ENCODE peak calls at places on chromosomes 13 and 19, in five cellular contexts. C is neuronal stem cell, T is H1, B is H9, I is trophoblast cell. X is an unnamed sample.

GRCh38 chr19:13396256-13397080 is 109.8 kb downstream of the CACNA1A start:
- DNase-seq in I (peak), C (peak), B (peak), T (peak), X (peak)

GRCh38 chr19:38004505-38005223 is 97.7 kb downstream of the SIPA1L3 start:
- DNase-seq in B (peak), C (peak), I (peak), T (no peak), X (peak)

GRCh38 chr19:54507824-54508223 is 5.2 kb downstream of the LAIR2 start:
- DNase-seq in I (no peak), B (no peak), C (no peak), T (no peak), X (no peak)

GRCh38 chr13:36801035-36801434 is 18.0 kb upstream of the RFXAP start:
- DNase-seq in I (no peak), B (no peak), T (no peak), C (no peak), X (no peak)

GRCh38 chr13:31053098-31053497 is 108.6 kb downstream of the HSPH1 start:
- DNase-seq in C (no peak), T (no peak), I (no peak), B (no peak), X (peak)

GRCh38 chr13:58960909-58961308 is 1202.8 kb downstream of the DIAPH3 start:
- DNase-seq in C (no peak), T (no peak), I (peak), B (no peak), X (peak)

GRCh38 chr19:30336290-30336689 is 35.9 kb upstream of the ZNF536 start:
- DNase-seq in B (no peak), T (no peak), I (no peak), C (no peak), X (no peak)

GRCh38 chr19:14512420-14512961 is 5.7 kb downstream of the DNAJB1 start:
- DNase-seq in I (peak), C (no peak), T (no peak), B (no peak), X (no peak)

GRCh38 chr19:46634656-46635218 is 1.3 kb downstream of the GNG8 start:
- DNase-seq in B (peak), I (no peak), T (no peak), C (no peak), X (no peak)

GRCh38 chr19:43651758-43652545 is 12.3 kb upstream of the CADM4 start:
- DNase-seq in I (peak), C (no peak), B (peak), T (no peak), X (peak)

GRCh38 chr13:96898855-96899254 is 95.4 kb downstream of the OXGR1 start:
- DNase-seq in C (peak), T (no peak), B (peak), I (no peak), X (no peak)

GRCh38 chr13:111210945-111211469 is 95.9 kb downstream of the ARHGEF7 start:
- DNase-seq in I (peak), B (no peak), T (no peak), C (no peak), X (peak)

GRCh38 chr19:29812881-29813275 is 1.1 kb downstream of the CCNE1 start:
- DNase-seq in B (no peak), C (no peak), T (no peak), I (no peak), X (no peak)

GRCh38 chr13:51607165-51607564 is 22.9 kb downstream of the WDFY2 start:
- DNase-seq in B (no peak), I (no peak), T (no peak), C (no peak), X (no peak)

GRCh38 chr13:35256459-35257148 is 219.9 kb downstream of the MAB21L1 start:
- DNase-seq in I (no peak), B (no peak), C (no peak), T (no peak), X (no peak)

GRCh38 chr19:9474975-9475374 is 23.4 kb downstream of the ZNF560 start:
- DNase-seq in I (no peak), T (no peak), B (no peak), C (no peak), X (no peak)

GRCh38 chr13:82758056-82758455 is 1124.2 kb downstream of the SLITRK1 start:
- DNase-seq in C (no peak), T (peak), B (peak), I (peak), X (no peak)

GRCh38 chr13:114319441-114319871 is 5.2 kb downstream of the CHAMP1 start:
- DNase-seq in B (no peak), T (no peak), C (no peak), I (peak), X (peak)

GRCh38 chr13:113353254-113353653 is 10.7 kb downstream of the GRTP1 start:
- DNase-seq in B (no peak), T (no peak), I (no peak), C (no peak), X (no peak)

GRCh38 chr13:84118845-84119409 is 236.7 kb upstream of the SLITRK1 start:
- DNase-seq in T (no peak), I (no peak), C (no peak), B (no peak), X (peak)

GRCh38 chr13:75364131-75364713 is 117.7 kb downstream of the TBC1D4 start:
- DNase-seq in C (no peak), T (no peak), I (peak), B (no peak), X (no peak)

GRCh38 chr19:49676136-49676689 is 858 bp upstream of the PRMT1 start:
- DNase-seq in I (peak), C (peak), T (peak), B (peak), X (peak)

GRCh38 chr19:56811480-56811879 is 29.0 kb downstream of the PEG3 start:
- DNase-seq in B (no peak), T (no peak), C (no peak), I (no peak), X (no peak)

GRCh38 chr19:15463865-15464371 is 426 bp downstream of the RASAL3 start:
- DNase-seq in I (no peak), T (no peak), B (peak), C (no peak), X (no peak)

GRCh38 chr13:80033286-80033685 is 307.6 kb downstream of the SPRY2 start:
- DNase-seq in C (no peak), T (no peak), B (no peak), I (no peak), X (no peak)

GRCh38 chr13:44726214-44726613 is 150.1 kb upstream of the TSC22D1 start:
- DNase-seq in I (peak), T (no peak), B (no peak), C (no peak), X (peak)

GRCh38 chr13:44730099-44730498 is 154.0 kb upstream of the TSC22D1 start:
- DNase-seq in C (no peak), I (no peak), T (no peak), B (no peak), X (no peak)

GRCh38 chr13:44732503-44733098 is 156.5 kb upstream of the TSC22D1 start:
- DNase-seq in B (no peak), I (peak), T (no peak), C (no peak), X (no peak)

DNA sequence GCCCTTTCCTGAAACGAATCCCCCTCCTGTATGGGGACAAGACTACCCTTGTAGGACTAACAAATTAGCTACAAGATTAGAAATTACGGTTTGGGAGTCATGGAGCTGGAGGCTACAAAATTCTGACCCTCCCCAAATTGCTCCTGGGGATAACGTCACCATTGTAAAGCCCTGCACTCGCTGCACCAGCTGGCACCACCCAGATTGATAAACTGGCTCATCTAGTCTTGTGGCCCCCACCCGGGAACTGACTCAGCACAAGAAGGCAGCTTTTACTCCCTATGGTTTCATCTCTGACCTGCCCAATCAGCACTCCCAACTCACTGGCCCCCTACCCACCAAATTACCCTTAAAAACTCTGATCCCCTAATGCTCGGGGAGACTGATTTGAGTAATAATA is 150.6 kb upstream of the TSC22D1 start:
- DNase-seq in T (no peak), I (no peak), C (no peak), B (no peak), X (no peak)
- H3K4ac ChIP-seq in T (no peak), I (no peak), C (no peak), B (no peak), X (no peak)

GRCh38 chr13:45412274-45413049 is 5.7 kb downstream of the SLC25A30 start:
- DNase-seq in T (no peak), I (no peak), C (no peak), B (no peak), X (peak)
- H2BK12ac ChIP-seq in T (no peak), I (peak), C (no peak), B (no peak), X (no peak)

GRCh38 chr19:6058411-6059201 is 51.7 kb downstream of the RFX2 start:
- DNase-seq in C (no peak), I (no peak), T (no peak), B (no peak), X (no peak)

GRCh38 chr19:6060600-6061391 is 49.5 kb downstream of the RFX2 start:
- DNase-seq in T (no peak), C (no peak), I (peak), B (peak), X (no peak)

GRCh38 chr19:6059396-6059947 is 50.8 kb downstream of the RFX2 start:
- DNase-seq in I (peak), C (no peak), T (no peak), B (no peak), X (no peak)

GRCh38 chr19:6061420-6062130 is 48.7 kb downstream of the RFX2 start:
- DNase-seq in T (no peak), C (no peak), I (no peak), B (no peak), X (no peak)

DNA sequence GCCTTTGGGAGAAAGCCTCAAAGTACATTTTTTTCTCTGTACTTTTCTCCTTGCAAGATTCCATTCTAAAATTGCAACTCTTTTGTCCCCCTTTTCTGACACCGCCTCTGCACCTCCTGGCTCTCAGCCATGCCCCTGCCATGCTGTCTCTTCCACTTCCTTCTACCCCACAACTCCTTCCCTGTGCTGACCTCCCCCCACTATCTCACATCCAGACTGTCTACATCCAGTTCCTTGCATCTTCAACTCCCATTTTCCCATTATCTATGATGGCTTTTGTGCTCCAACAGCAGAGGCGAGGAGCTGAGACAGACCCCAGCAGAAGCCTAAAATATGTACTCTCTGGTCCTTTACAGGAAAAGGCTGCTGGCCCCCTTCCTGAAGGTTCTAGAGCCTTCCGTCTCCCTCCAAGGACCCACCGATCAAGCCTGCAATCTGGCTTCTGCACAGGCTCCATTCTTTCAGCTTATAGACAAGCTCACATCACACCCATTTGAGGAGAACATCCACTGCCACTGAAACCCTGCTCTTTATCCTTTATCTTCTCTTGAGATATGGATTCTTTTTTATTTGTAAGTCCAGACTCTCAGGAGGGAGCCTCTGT is 50.2 kb downstream of the RFX2 start:
- DNase-seq in B (no peak), T (no peak), C (no peak), I (no peak), X (no peak)
- H3K4ac ChIP-seq in B (no peak), T (no peak), C (no peak), I (no peak), X (no peak)

GRCh38 chr13:88649855-88650254 is 978.7 kb downstream of the SLITRK5 start:
- DNase-seq in C (no peak), I (no peak), B (no peak), T (no peak), X (no peak)
- H2BK12ac ChIP-seq in C (no peak), I (no peak), B (no peak), T (no peak), X (no peak)

GRCh38 chr19:10884273-10884672 is 12.9 kb downstream of the CARM1 start:
- DNase-seq in T (no peak), I (peak), B (no peak), C (no peak), X (peak)

GRCh38 chr19:10882108-10882457 is 10.7 kb downstream of the CARM1 start:
- DNase-seq in C (no peak), T (no peak), B (no peak), I (no peak), X (no peak)

GRCh38 chr19:10887616-10888367 is 16.4 kb downstream of the CARM1 start:
- DNase-seq in I (peak), C (no peak), T (no peak), B (peak), X (peak)

GRCh38 chr19:10888421-10888866 is 17.1 kb downstream of the CARM1 start:
- DNase-seq in B (peak), I (no peak), T (peak), C (no peak), X (no peak)

DNA sequence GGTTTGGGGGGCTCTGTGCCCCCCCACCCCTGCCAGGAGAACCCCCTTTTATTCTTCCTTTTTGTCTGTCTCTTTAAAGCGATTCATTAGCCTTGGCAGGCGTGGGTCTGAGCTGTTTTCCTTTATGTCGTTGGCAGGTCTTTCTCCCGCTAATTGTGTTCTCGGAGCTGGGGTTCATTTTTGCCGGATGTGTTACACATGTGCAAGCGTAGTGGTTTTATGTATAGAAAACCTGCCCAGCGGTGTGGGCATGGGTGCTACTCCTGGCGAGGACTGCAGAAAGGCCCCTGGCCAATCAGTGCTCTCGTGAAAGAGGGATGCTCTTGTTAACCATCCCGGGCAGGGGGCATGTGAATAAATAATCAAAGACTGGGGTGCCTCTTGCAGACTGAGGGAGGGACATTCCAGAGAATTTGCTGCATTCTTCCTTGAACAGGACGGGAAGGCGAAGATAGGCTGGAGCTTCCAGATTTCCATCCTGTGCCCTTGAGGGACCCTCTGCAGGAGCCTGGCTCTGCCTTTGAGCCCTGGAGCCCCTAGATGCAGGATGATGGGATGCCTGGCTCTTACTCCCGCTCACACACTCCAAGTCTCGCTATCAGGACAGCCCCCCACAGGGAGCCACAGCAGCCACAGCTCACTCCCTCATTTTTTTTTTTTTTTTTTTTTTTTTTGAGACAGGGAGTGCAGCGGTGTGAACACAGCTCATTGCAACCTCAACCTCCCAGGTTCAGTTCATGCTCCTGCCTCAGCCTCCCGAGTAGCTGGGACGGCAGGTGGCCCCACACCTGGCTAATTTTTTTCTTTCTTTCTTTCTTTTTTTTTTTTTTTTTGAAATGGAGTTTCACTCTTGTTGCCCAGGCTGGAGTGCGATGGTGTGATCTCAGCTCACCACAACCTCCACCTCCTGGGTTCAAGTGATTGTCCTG is 14.2 kb downstream of the CARM1 start:
- DNase-seq in I (no peak), T (no peak), B (peak), C (no peak), X (no peak)
- H3K4ac ChIP-seq in I (peak), T (no peak), B (no peak), C (no peak), X (no peak)

GRCh38 chr13:20206065-20206725 is 13.5 kb upstream of the GJB2 start:
- DNase-seq in T (no peak), B (no peak), C (no peak), I (no peak), X (no peak)

GRCh38 chr13:20209937-20210336 is 17.2 kb upstream of the GJB2 start:
- DNase-seq in T (no peak), B (no peak), C (no peak), I (no peak), X (no peak)

DNA sequence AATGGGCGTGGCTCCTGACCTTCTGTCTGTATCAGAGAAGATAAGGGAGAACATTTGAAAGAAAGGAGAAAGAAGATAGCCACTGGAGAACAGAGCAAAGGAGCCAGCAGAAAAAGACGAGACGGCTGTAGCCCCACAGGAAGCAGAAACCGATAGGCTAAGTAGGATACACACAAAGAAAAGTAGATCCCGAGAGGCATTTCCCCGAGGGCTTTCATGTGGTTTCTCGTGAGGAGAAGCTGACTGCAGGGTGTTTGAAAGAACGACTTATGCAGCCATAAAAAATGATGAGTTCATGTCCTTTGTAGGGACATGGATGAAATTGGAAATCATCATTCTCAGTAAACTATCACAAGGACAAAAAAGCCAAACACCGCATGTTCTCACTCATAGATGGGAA is 14.1 kb upstream of the GJB2 start:
- DNase-seq in B (no peak), C (no peak), T (no peak), I (no peak), X (no peak)
- H2BK12ac ChIP-seq in B (no peak), C (no peak), T (no peak), I (no peak), X (no peak)

GRCh38 chr13:61410669-61411297 is 4.9 kb downstream of the PCDH20 start:
- DNase-seq in C (no peak), I (peak), B (no peak), T (no peak), X (peak)
- H3K4ac ChIP-seq in C (no peak), I (no peak), B (no peak), T (no peak), X (no peak)

DNA sequence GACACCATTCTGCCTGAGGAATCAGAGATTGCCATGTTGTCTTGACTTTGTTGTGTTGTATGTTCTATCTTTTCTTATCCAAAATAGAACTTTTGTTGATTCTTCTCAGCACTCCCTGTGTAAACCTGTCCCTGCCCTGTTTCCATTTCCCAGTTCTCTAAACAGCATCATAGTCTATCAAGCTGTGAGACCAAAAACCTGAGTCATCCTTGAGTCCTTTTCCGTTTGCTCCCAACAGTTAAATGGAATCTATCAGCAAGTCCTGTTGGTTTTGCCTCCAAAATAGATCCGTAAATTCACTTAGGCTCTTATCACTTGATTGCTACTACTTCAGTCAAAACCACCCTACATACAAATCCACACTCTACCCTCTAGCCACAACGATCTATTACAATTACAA is 667.1 kb downstream of the PCDH9 start:
- DNase-seq in B (no peak), T (no peak), C (no peak), I (no peak), X (no peak)
- H2BK12ac ChIP-seq in B (no peak), T (no peak), C (no peak), I (no peak), X (no peak)

DNA sequence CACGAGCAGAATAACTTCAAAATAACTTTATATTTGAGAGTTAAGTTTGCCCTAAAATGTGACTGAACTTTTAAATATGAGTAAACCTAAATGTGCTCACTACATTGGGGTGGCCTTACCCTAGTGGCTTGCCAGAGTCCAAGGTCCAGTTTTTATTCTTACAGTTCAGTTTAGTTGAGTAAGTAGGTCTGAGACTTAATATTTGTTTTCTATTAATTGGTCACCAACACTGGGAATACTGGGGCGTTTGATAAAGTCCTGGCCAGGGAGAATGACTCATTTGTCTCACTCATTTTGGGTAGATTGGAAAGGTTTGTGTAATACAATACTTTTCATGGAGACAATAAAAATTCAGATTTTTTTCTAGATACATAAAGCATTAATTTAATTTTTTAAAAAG is 127.8 kb upstream of the SPATA13 start:
- DNase-seq in T (no peak), B (no peak), C (no peak), I (no peak), X (no peak)
- H3K4ac ChIP-seq in T (no peak), B (no peak), C (no peak), I (no peak), X (no peak)

GRCh38 chr19:55527197-55528029 is 9.5 kb downstream of the SBK2 start:
- DNase-seq in C (no peak), T (no peak), I (no peak), B (no peak), X (no peak)
- H2BK12ac ChIP-seq in C (peak), T (peak), I (no peak), B (no peak), X (no peak)